ENCODE peak calls at places on chromosomes 13 and 19, in eight cellular contexts. One of them, this sample, is unnamed.

GRCh38 chr19:32404939-32405430 is 585 bp upstream of the DPY19L3 start:
- DNase-seq in fibroblast of villous mesenchyme: peak
- DNase-seq in psoas muscle: peak
- DNase-seq in kidney epithelial cell: no peak
- DNase-seq in Peyer's patch: peak
- DNase-seq in Panc1: no peak
- DNase-seq in glutamatergic neuron: peak
- DNase-seq in left lung: peak
- DNase-seq in this sample: no peak

GRCh38 chr19:28706693-28707092 is 506.3 kb downstream of the UQCRFS1 start:
- DNase-seq in kidney epithelial cell: no peak
- DNase-seq in Panc1: no peak
- DNase-seq in Peyer's patch: no peak
- DNase-seq in left lung: no peak
- DNase-seq in glutamatergic neuron: no peak
- DNase-seq in fibroblast of villous mesenchyme: no peak
- DNase-seq in psoas muscle: no peak
- DNase-seq in this sample: no peak

GRCh38 chr13:48278806-48279205 is 24.7 kb upstream of the RB1 start:
- DNase-seq in psoas muscle: no peak
- DNase-seq in fibroblast of villous mesenchyme: no peak
- DNase-seq in kidney epithelial cell: no peak
- DNase-seq in left lung: no peak
- DNase-seq in Panc1: no peak
- DNase-seq in glutamatergic neuron: no peak
- DNase-seq in Peyer's patch: no peak
- DNase-seq in this sample: no peak

GRCh38 chr13:20998649-20999415 is 62.6 kb downstream of the LATS2 start:
- DNase-seq in glutamatergic neuron: no peak
- DNase-seq in kidney epithelial cell: no peak
- DNase-seq in Peyer's patch: no peak
- DNase-seq in psoas muscle: no peak
- DNase-seq in left lung: no peak
- DNase-seq in Panc1: no peak
- DNase-seq in fibroblast of villous mesenchyme: no peak
- DNase-seq in this sample: no peak

GRCh38 chr19:7512400-7512851 is 3.5 kb upstream of the ZNF358 start:
- DNase-seq in fibroblast of villous mesenchyme: peak
- DNase-seq in Peyer's patch: no peak
- DNase-seq in kidney epithelial cell: no peak
- DNase-seq in glutamatergic neuron: no peak
- DNase-seq in left lung: no peak
- DNase-seq in Panc1: no peak
- DNase-seq in psoas muscle: no peak
- DNase-seq in this sample: no peak

GRCh38 chr19:3958836-3959765 is 11.8 kb downstream of the DAPK3 start:
- DNase-seq in Panc1: no peak
- DNase-seq in left lung: no peak
- DNase-seq in fibroblast of villous mesenchyme: no peak
- DNase-seq in psoas muscle: no peak
- DNase-seq in glutamatergic neuron: no peak
- DNase-seq in Peyer's patch: no peak
- DNase-seq in kidney epithelial cell: no peak
- DNase-seq in this sample: no peak

GRCh38 chr19:53909471-53910169 is 542 bp downstream of the CACNG7 start:
- DNase-seq in glutamatergic neuron: peak
- DNase-seq in fibroblast of villous mesenchyme: no peak
- DNase-seq in psoas muscle: peak
- DNase-seq in Peyer's patch: no peak
- DNase-seq in left lung: no peak
- DNase-seq in kidney epithelial cell: no peak
- DNase-seq in Panc1: no peak
- DNase-seq in this sample: no peak

GRCh38 chr13:91045351-91046034 is 302.0 kb upstream of the MIR17HG start:
- DNase-seq in left lung: no peak
- DNase-seq in kidney epithelial cell: peak
- DNase-seq in Peyer's patch: no peak
- DNase-seq in Panc1: peak
- DNase-seq in fibroblast of villous mesenchyme: no peak
- DNase-seq in glutamatergic neuron: no peak
- DNase-seq in psoas muscle: no peak
- DNase-seq in this sample: peak

GRCh38 chr19:803686-804418 is 6.6 kb downstream of the PTBP1 start:
- DNase-seq in Panc1: no peak
- DNase-seq in glutamatergic neuron: no peak
- DNase-seq in psoas muscle: peak
- DNase-seq in Peyer's patch: no peak
- DNase-seq in kidney epithelial cell: no peak
- DNase-seq in left lung: no peak
- DNase-seq in fibroblast of villous mesenchyme: no peak
- DNase-seq in this sample: no peak

GRCh38 chr19:4368128-4368820 is 24.9 kb downstream of the MPND start:
- DNase-seq in left lung: no peak
- DNase-seq in glutamatergic neuron: no peak
- DNase-seq in fibroblast of villous mesenchyme: peak
- DNase-seq in kidney epithelial cell: no peak
- DNase-seq in psoas muscle: peak
- DNase-seq in Peyer's patch: no peak
- DNase-seq in Panc1: no peak
- DNase-seq in this sample: no peak

GRCh38 chr19:42140125-42140754 is 8.0 kb upstream of the POU2F2 start:
- DNase-seq in left lung: peak
- DNase-seq in Peyer's patch: peak
- DNase-seq in kidney epithelial cell: peak
- DNase-seq in glutamatergic neuron: no peak
- DNase-seq in Panc1: no peak
- DNase-seq in psoas muscle: peak
- DNase-seq in fibroblast of villous mesenchyme: peak
- DNase-seq in this sample: no peak

GRCh38 chr13:110448677-110449076 is 112.8 kb downstream of the RAB20 start:
- DNase-seq in left lung: no peak
- DNase-seq in Peyer's patch: no peak
- DNase-seq in glutamatergic neuron: no peak
- DNase-seq in fibroblast of villous mesenchyme: no peak
- DNase-seq in kidney epithelial cell: no peak
- DNase-seq in Panc1: no peak
- DNase-seq in psoas muscle: no peak
- DNase-seq in this sample: no peak

GRCh38 chr19:325173-325936 is 19.2 kb downstream of the MIER2 start:
- DNase-seq in Peyer's patch: peak
- DNase-seq in psoas muscle: no peak
- DNase-seq in Panc1: no peak
- DNase-seq in fibroblast of villous mesenchyme: no peak
- DNase-seq in left lung: no peak
- DNase-seq in glutamatergic neuron: no peak
- DNase-seq in kidney epithelial cell: no peak
- DNase-seq in this sample: no peak

GRCh38 chr19:45162464-45163143 is 1.8 kb upstream of the NKPD1 start:
- DNase-seq in psoas muscle: no peak
- DNase-seq in Peyer's patch: no peak
- DNase-seq in left lung: no peak
- DNase-seq in Panc1: no peak
- DNase-seq in fibroblast of villous mesenchyme: no peak
- DNase-seq in kidney epithelial cell: no peak
- DNase-seq in glutamatergic neuron: no peak
- DNase-seq in this sample: no peak

GRCh38 chr19:45166723-45167252 is 6.0 kb upstream of the NKPD1 start:
- DNase-seq in Peyer's patch: no peak
- DNase-seq in glutamatergic neuron: peak
- DNase-seq in Panc1: no peak
- DNase-seq in left lung: no peak
- DNase-seq in psoas muscle: no peak
- DNase-seq in kidney epithelial cell: no peak
- DNase-seq in fibroblast of villous mesenchyme: no peak
- DNase-seq in this sample: no peak

GRCh38 chr19:45163751-45164150 is 3.0 kb upstream of the NKPD1 start:
- DNase-seq in Peyer's patch: no peak
- DNase-seq in left lung: no peak
- DNase-seq in fibroblast of villous mesenchyme: no peak
- DNase-seq in Panc1: no peak
- DNase-seq in glutamatergic neuron: no peak
- DNase-seq in kidney epithelial cell: no peak
- DNase-seq in psoas muscle: no peak
- DNase-seq in this sample: no peak

GRCh38 chr19:45163156-45163555 is 2.4 kb upstream of the NKPD1 start:
- DNase-seq in left lung: no peak
- DNase-seq in Peyer's patch: no peak
- DNase-seq in glutamatergic neuron: no peak
- DNase-seq in fibroblast of villous mesenchyme: no peak
- DNase-seq in Panc1: no peak
- DNase-seq in psoas muscle: no peak
- DNase-seq in kidney epithelial cell: no peak
- DNase-seq in this sample: no peak

GRCh38 chr19:45164577-45165335 is 4.0 kb upstream of the NKPD1 start:
- DNase-seq in Panc1: no peak
- DNase-seq in fibroblast of villous mesenchyme: peak
- DNase-seq in glutamatergic neuron: peak
- DNase-seq in kidney epithelial cell: peak
- DNase-seq in psoas muscle: no peak
- DNase-seq in left lung: peak
- DNase-seq in Peyer's patch: peak
- DNase-seq in this sample: peak
- TF ChIP-seq CTCF in Panc1: no peak
- TF ChIP-seq CTCF in fibroblast of villous mesenchyme: no peak
- TF ChIP-seq CTCF in glutamatergic neuron: no peak
- TF ChIP-seq CTCF in kidney epithelial cell: peak
- TF ChIP-seq CTCF in psoas muscle: no peak
- TF ChIP-seq CTCF in left lung: no peak
- TF ChIP-seq CTCF in Peyer's patch: no peak
- TF ChIP-seq CTCF in this sample: peak

DNA sequence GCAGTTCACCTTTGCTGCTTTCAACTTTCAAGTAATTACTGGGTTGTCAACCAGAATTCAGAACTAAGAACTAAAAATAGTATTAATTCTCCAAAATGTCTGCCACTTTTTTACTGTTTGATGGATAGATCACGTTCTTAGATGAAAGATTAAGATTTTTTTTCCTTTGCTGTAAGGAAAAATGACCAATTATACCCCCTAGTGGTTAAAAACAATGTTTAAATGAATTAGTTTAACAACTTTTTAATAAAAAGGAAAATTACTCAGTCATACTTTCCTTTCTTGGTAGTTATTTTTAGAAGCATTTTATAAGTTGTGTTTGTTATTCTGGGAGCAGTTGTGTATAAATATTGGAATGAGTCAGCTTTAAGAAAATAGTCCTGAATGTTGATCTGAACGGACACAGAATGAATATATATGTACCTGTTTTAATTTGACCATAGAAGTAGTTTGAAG is 4.6 kb downstream of the TM9SF2 start:
- DNase-seq in left lung: no peak
- DNase-seq in fibroblast of villous mesenchyme: peak
- DNase-seq in psoas muscle: no peak
- DNase-seq in glutamatergic neuron: no peak
- DNase-seq in Panc1: no peak
- DNase-seq in kidney epithelial cell: no peak
- DNase-seq in Peyer's patch: no peak
- DNase-seq in this sample: no peak
- TF ChIP-seq CTCF in left lung: no peak
- TF ChIP-seq CTCF in fibroblast of villous mesenchyme: peak
- TF ChIP-seq CTCF in psoas muscle: peak
- TF ChIP-seq CTCF in glutamatergic neuron: peak
- TF ChIP-seq CTCF in Panc1: peak
- TF ChIP-seq CTCF in kidney epithelial cell: no peak
- TF ChIP-seq CTCF in Peyer's patch: peak
- TF ChIP-seq CTCF in this sample: no peak

GRCh38 chr13:97436845-97437244 is 2.9 kb downstream of the RAP2A start:
- DNase-seq in kidney epithelial cell: no peak
- DNase-seq in Peyer's patch: no peak
- DNase-seq in left lung: no peak
- DNase-seq in psoas muscle: no peak
- DNase-seq in Panc1: no peak
- DNase-seq in glutamatergic neuron: no peak
- DNase-seq in fibroblast of villous mesenchyme: no peak
- DNase-seq in this sample: no peak

GRCh38 chr13:97439196-97439595 is 5.2 kb downstream of the RAP2A start:
- DNase-seq in glutamatergic neuron: no peak
- DNase-seq in kidney epithelial cell: no peak
- DNase-seq in Peyer's patch: no peak
- DNase-seq in Panc1: no peak
- DNase-seq in fibroblast of villous mesenchyme: peak
- DNase-seq in psoas muscle: no peak
- DNase-seq in left lung: no peak
- DNase-seq in this sample: no peak

GRCh38 chr13:97435794-97436193 is 1.8 kb downstream of the RAP2A start:
- DNase-seq in glutamatergic neuron: no peak
- DNase-seq in Panc1: no peak
- DNase-seq in left lung: no peak
- DNase-seq in Peyer's patch: no peak
- DNase-seq in fibroblast of villous mesenchyme: peak
- DNase-seq in psoas muscle: no peak
- DNase-seq in kidney epithelial cell: no peak
- DNase-seq in this sample: no peak

GRCh38 chr13:97435297-97435682 is 1.3 kb downstream of the RAP2A start:
- DNase-seq in kidney epithelial cell: no peak
- DNase-seq in Peyer's patch: no peak
- DNase-seq in left lung: no peak
- DNase-seq in psoas muscle: no peak
- DNase-seq in Panc1: no peak
- DNase-seq in glutamatergic neuron: no peak
- DNase-seq in fibroblast of villous mesenchyme: no peak
- DNase-seq in this sample: no peak

GRCh38 chr13:97437729-97438128 is 3.8 kb downstream of the RAP2A start:
- DNase-seq in Panc1: no peak
- DNase-seq in fibroblast of villous mesenchyme: no peak
- DNase-seq in glutamatergic neuron: no peak
- DNase-seq in Peyer's patch: no peak
- DNase-seq in kidney epithelial cell: no peak
- DNase-seq in psoas muscle: no peak
- DNase-seq in left lung: no peak
- DNase-seq in this sample: no peak
- TF ChIP-seq CTCF in Panc1: no peak
- TF ChIP-seq CTCF in fibroblast of villous mesenchyme: no peak
- TF ChIP-seq CTCF in glutamatergic neuron: no peak
- TF ChIP-seq CTCF in Peyer's patch: no peak
- TF ChIP-seq CTCF in kidney epithelial cell: no peak
- TF ChIP-seq CTCF in psoas muscle: no peak
- TF ChIP-seq CTCF in left lung: no peak
- TF ChIP-seq CTCF in this sample: no peak

GRCh38 chr19:49918089-49918488 is 10.9 kb upstream of the ATF5 start:
- DNase-seq in fibroblast of villous mesenchyme: no peak
- DNase-seq in kidney epithelial cell: no peak
- DNase-seq in left lung: no peak
- DNase-seq in Peyer's patch: no peak
- DNase-seq in Panc1: no peak
- DNase-seq in psoas muscle: no peak
- DNase-seq in glutamatergic neuron: no peak
- DNase-seq in this sample: no peak

GRCh38 chr19:49921871-49922755 is 6.9 kb upstream of the ATF5 start:
- DNase-seq in Peyer's patch: no peak
- DNase-seq in psoas muscle: peak
- DNase-seq in left lung: no peak
- DNase-seq in Panc1: no peak
- DNase-seq in fibroblast of villous mesenchyme: peak
- DNase-seq in glutamatergic neuron: no peak
- DNase-seq in kidney epithelial cell: peak
- DNase-seq in this sample: no peak

GRCh38 chr19:49924004-49924880 is 4.8 kb upstream of the ATF5 start:
- DNase-seq in kidney epithelial cell: no peak
- DNase-seq in fibroblast of villous mesenchyme: no peak
- DNase-seq in left lung: no peak
- DNase-seq in glutamatergic neuron: peak
- DNase-seq in Peyer's patch: no peak
- DNase-seq in Panc1: no peak
- DNase-seq in psoas muscle: peak
- DNase-seq in this sample: no peak

GRCh38 chr19:49923055-49924003 is 5.7 kb upstream of the ATF5 start:
- DNase-seq in glutamatergic neuron: no peak
- DNase-seq in Peyer's patch: peak
- DNase-seq in left lung: no peak
- DNase-seq in Panc1: no peak
- DNase-seq in psoas muscle: peak
- DNase-seq in fibroblast of villous mesenchyme: no peak
- DNase-seq in kidney epithelial cell: no peak
- DNase-seq in this sample: no peak

GRCh38 chr19:49920624-49921363 is 8.2 kb upstream of the ATF5 start:
- DNase-seq in kidney epithelial cell: no peak
- DNase-seq in Peyer's patch: no peak
- DNase-seq in fibroblast of villous mesenchyme: no peak
- DNase-seq in glutamatergic neuron: no peak
- DNase-seq in Panc1: no peak
- DNase-seq in left lung: no peak
- DNase-seq in psoas muscle: peak
- DNase-seq in this sample: peak
- TF ChIP-seq CTCF in kidney epithelial cell: no peak
- TF ChIP-seq CTCF in Peyer's patch: no peak
- TF ChIP-seq CTCF in fibroblast of villous mesenchyme: no peak
- TF ChIP-seq CTCF in glutamatergic neuron: no peak
- TF ChIP-seq CTCF in Panc1: no peak
- TF ChIP-seq CTCF in left lung: no peak
- TF ChIP-seq CTCF in psoas muscle: no peak
- TF ChIP-seq CTCF in this sample: no peak